ENCODE peak calls at places on chromosomes 4 and X, in six cellular contexts. One of them, this sample, is unnamed.

GRCh38 chr4:139300431-139301142 is 718 bp upstream of the NAA15 start:
- DNase-seq in NCI-H446: no peak
- DNase-seq in upper lobe of left lung: no peak
- DNase-seq in HTR-8/SVneo: no peak
- DNase-seq in uterus: no peak
- DNase-seq in pulmonary artery endothelial cell: no peak
- DNase-seq in this sample: no peak

GRCh38 chrX:4708970-4709760 is 995.7 kb upstream of the PRKX start:
- DNase-seq in NCI-H446: no peak
- DNase-seq in upper lobe of left lung: no peak
- DNase-seq in HTR-8/SVneo: no peak
- DNase-seq in uterus: no peak
- DNase-seq in pulmonary artery endothelial cell: no peak
- DNase-seq in this sample: no peak

GRCh38 chrX:136291824-136292223 is 8.9 kb upstream of the ADGRG4 start:
- DNase-seq in NCI-H446: no peak
- DNase-seq in upper lobe of left lung: no peak
- DNase-seq in HTR-8/SVneo: no peak
- DNase-seq in uterus: no peak
- DNase-seq in pulmonary artery endothelial cell: no peak
- DNase-seq in this sample: no peak

GRCh38 chrX:39320165-39320564 is 518.9 kb downstream of the MID1IP1 start:
- DNase-seq in NCI-H446: peak
- DNase-seq in upper lobe of left lung: no peak
- DNase-seq in HTR-8/SVneo: no peak
- DNase-seq in uterus: no peak
- DNase-seq in pulmonary artery endothelial cell: no peak
- DNase-seq in this sample: no peak

GRCh38 chr4:185863946-185864345 is 52.0 kb upstream of the SORBS2 start:
- DNase-seq in NCI-H446: no peak
- DNase-seq in upper lobe of left lung: no peak
- DNase-seq in HTR-8/SVneo: no peak
- DNase-seq in uterus: no peak
- DNase-seq in pulmonary artery endothelial cell: no peak
- DNase-seq in this sample: no peak

GRCh38 chr4:41448935-41449334 is 89.0 kb upstream of the LIMCH1 start:
- DNase-seq in NCI-H446: no peak
- DNase-seq in upper lobe of left lung: no peak
- DNase-seq in HTR-8/SVneo: peak
- DNase-seq in uterus: peak
- DNase-seq in pulmonary artery endothelial cell: no peak
- DNase-seq in this sample: no peak

GRCh38 chr4:6716958-6717655 is 1.1 kb downstream of the BLOC1S4 start:
- DNase-seq in NCI-H446: no peak
- DNase-seq in upper lobe of left lung: no peak
- DNase-seq in HTR-8/SVneo: no peak
- DNase-seq in uterus: no peak
- DNase-seq in pulmonary artery endothelial cell: no peak
- DNase-seq in this sample: no peak

GRCh38 chrX:150688911-150689451 is 4.2 kb upstream of the MTMR1 start:
- DNase-seq in NCI-H446: no peak
- DNase-seq in upper lobe of left lung: no peak
- DNase-seq in HTR-8/SVneo: no peak
- DNase-seq in uterus: no peak
- DNase-seq in pulmonary artery endothelial cell: no peak
- DNase-seq in this sample: peak

GRCh38 chr4:147596377-147596776 is 20.8 kb upstream of the TMEM184C start:
- DNase-seq in NCI-H446: no peak
- DNase-seq in upper lobe of left lung: no peak
- DNase-seq in HTR-8/SVneo: no peak
- DNase-seq in uterus: no peak
- DNase-seq in pulmonary artery endothelial cell: no peak
- DNase-seq in this sample: no peak

GRCh38 chr4:71549516-71550160 is 210.8 kb downstream of the SLC4A4 start:
- DNase-seq in NCI-H446: no peak
- DNase-seq in upper lobe of left lung: no peak
- DNase-seq in HTR-8/SVneo: no peak
- DNase-seq in uterus: no peak
- DNase-seq in pulmonary artery endothelial cell: no peak
- DNase-seq in this sample: no peak

GRCh38 chr4:89904524-89904923 is 9.9 kb downstream of the MMRN1 start:
- DNase-seq in NCI-H446: no peak
- DNase-seq in upper lobe of left lung: no peak
- DNase-seq in HTR-8/SVneo: no peak
- DNase-seq in uterus: no peak
- DNase-seq in pulmonary artery endothelial cell: no peak
- DNase-seq in this sample: no peak

GRCh38 chrX:119266364-119266995 is 30.4 kb downstream of the PGRMC1 start:
- DNase-seq in NCI-H446: no peak
- DNase-seq in upper lobe of left lung: no peak
- DNase-seq in HTR-8/SVneo: peak
- DNase-seq in uterus: no peak
- DNase-seq in pulmonary artery endothelial cell: no peak
- DNase-seq in this sample: no peak

GRCh38 chr4:10315638-10316037 is 141.6 kb downstream of the ZNF518B start:
- DNase-seq in NCI-H446: no peak
- DNase-seq in upper lobe of left lung: no peak
- DNase-seq in HTR-8/SVneo: no peak
- DNase-seq in uterus: no peak
- DNase-seq in pulmonary artery endothelial cell: no peak
- DNase-seq in this sample: no peak

GRCh38 chrX:154382483-154383069 is 3.5 kb downstream of the EMD start:
- DNase-seq in NCI-H446: no peak
- DNase-seq in upper lobe of left lung: no peak
- DNase-seq in HTR-8/SVneo: no peak
- DNase-seq in uterus: no peak
- DNase-seq in pulmonary artery endothelial cell: no peak
- DNase-seq in this sample: no peak

GRCh38 chr4:148029781-148030180 is 297.9 kb downstream of the ARHGAP10 start:
- DNase-seq in NCI-H446: no peak
- DNase-seq in upper lobe of left lung: no peak
- DNase-seq in HTR-8/SVneo: no peak
- DNase-seq in uterus: no peak
- DNase-seq in pulmonary artery endothelial cell: no peak
- DNase-seq in this sample: no peak

GRCh38 chrX:93422693-93423092 is 250.7 kb downstream of the NAP1L3 start:
- DNase-seq in NCI-H446: peak
- DNase-seq in upper lobe of left lung: no peak
- DNase-seq in HTR-8/SVneo: no peak
- DNase-seq in uterus: no peak
- DNase-seq in pulmonary artery endothelial cell: no peak
- DNase-seq in this sample: no peak

GRCh38 chrX:152913915-152914314 is 16.0 kb downstream of the ZNF185 start:
- DNase-seq in NCI-H446: no peak
- DNase-seq in upper lobe of left lung: no peak
- DNase-seq in HTR-8/SVneo: no peak
- DNase-seq in uterus: no peak
- DNase-seq in pulmonary artery endothelial cell: no peak
- DNase-seq in this sample: no peak

GRCh38 chrX:129545408-129545807 is 5.3 kb downstream of the OCRL start:
- DNase-seq in NCI-H446: no peak
- DNase-seq in upper lobe of left lung: no peak
- DNase-seq in HTR-8/SVneo: no peak
- DNase-seq in uterus: no peak
- DNase-seq in pulmonary artery endothelial cell: no peak
- DNase-seq in this sample: no peak

GRCh38 chrX:87516716-87517115 is 886 bp upstream of the KLHL4 start:
- DNase-seq in NCI-H446: no peak
- DNase-seq in upper lobe of left lung: no peak
- DNase-seq in HTR-8/SVneo: no peak
- DNase-seq in uterus: no peak
- DNase-seq in pulmonary artery endothelial cell: peak
- DNase-seq in this sample: no peak

GRCh38 chr4:11878241-11878640 is 449.5 kb upstream of the HS3ST1 start:
- DNase-seq in NCI-H446: no peak
- DNase-seq in upper lobe of left lung: no peak
- DNase-seq in HTR-8/SVneo: no peak
- DNase-seq in uterus: no peak
- DNase-seq in pulmonary artery endothelial cell: no peak
- DNase-seq in this sample: no peak

GRCh38 chr4:23484689-23485088 is 405.2 kb downstream of the PPARGC1A start:
- DNase-seq in NCI-H446: no peak
- DNase-seq in upper lobe of left lung: no peak
- DNase-seq in HTR-8/SVneo: no peak
- DNase-seq in uterus: no peak
- DNase-seq in pulmonary artery endothelial cell: no peak
- DNase-seq in this sample: no peak

GRCh38 chrX:108270280-108270679 is 167.9 kb downstream of the COL4A6 start:
- DNase-seq in NCI-H446: no peak
- DNase-seq in upper lobe of left lung: no peak
- DNase-seq in HTR-8/SVneo: no peak
- DNase-seq in uterus: no peak
- DNase-seq in pulmonary artery endothelial cell: no peak
- DNase-seq in this sample: no peak

GRCh38 chrX:132443736-132444135 is 45.1 kb downstream of the MBNL3 start:
- DNase-seq in NCI-H446: no peak
- DNase-seq in upper lobe of left lung: no peak
- DNase-seq in HTR-8/SVneo: no peak
- DNase-seq in uterus: no peak
- DNase-seq in pulmonary artery endothelial cell: no peak
- DNase-seq in this sample: no peak

GRCh38 chrX:68719181-68719903 is 71.9 kb downstream of the STARD8 start:
- DNase-seq in NCI-H446: no peak
- DNase-seq in upper lobe of left lung: peak
- DNase-seq in HTR-8/SVneo: no peak
- DNase-seq in uterus: no peak
- DNase-seq in pulmonary artery endothelial cell: no peak
- DNase-seq in this sample: no peak

GRCh38 chrX:40646489-40647306 is 663 bp downstream of the CXorf38 start:
- DNase-seq in NCI-H446: no peak
- DNase-seq in upper lobe of left lung: peak
- DNase-seq in HTR-8/SVneo: peak
- DNase-seq in uterus: peak
- DNase-seq in pulmonary artery endothelial cell: no peak
- DNase-seq in this sample: no peak

This sample was measured in glomerular endothelial cell.